ENCODE peak calls at places on chromosomes 1 and 21, in six cellular contexts. One of them, this sample, is unnamed.
A peak's percentile ranks its signal among the peaks of the same experiment; 100 is the strongest.

GRCh38 chr1:220119043-220119512 is 25.1 kb downstream of the IARS2 start:
- DNase-seq in EL: no peak
- DNase-seq in A172: no peak
- DNase-seq in HT1080: no peak
- DNase-seq in activated T-helper 1 cell treated with Interleukin-2 at 50 U/mL for 16 hours: no peak
- DNase-seq in uterus: no peak
- DNase-seq in this sample: no peak

GRCh38 chr21:31316488-31317169 is 27.4 kb downstream of the TIAM1 start:
- DNase-seq in EL: peak; percentile 30
- DNase-seq in A172: peak; percentile 70
- DNase-seq in HT1080: peak; percentile 70
- DNase-seq in activated T-helper 1 cell treated with Interleukin-2 at 50 U/mL for 16 hours: no peak
- DNase-seq in uterus: no peak
- DNase-seq in this sample: no peak

GRCh38 chr21:33394260-33394659 is 9.0 kb upstream of the IFNGR2 start:
- DNase-seq in EL: no peak
- DNase-seq in A172: no peak
- DNase-seq in HT1080: no peak
- DNase-seq in activated T-helper 1 cell treated with Interleukin-2 at 50 U/mL for 16 hours: no peak
- DNase-seq in uterus: no peak
- DNase-seq in this sample: no peak

GRCh38 chr1:233664254-233664653 is 50.3 kb downstream of the KCNK1 start:
- DNase-seq in EL: no peak
- DNase-seq in A172: peak; percentile 33
- DNase-seq in HT1080: no peak
- DNase-seq in activated T-helper 1 cell treated with Interleukin-2 at 50 U/mL for 16 hours: no peak
- DNase-seq in uterus: no peak
- DNase-seq in this sample: no peak

GRCh38 chr1:36520771-36521420 is 38.2 kb upstream of the CSF3R start:
- DNase-seq in EL: no peak
- DNase-seq in A172: no peak
- DNase-seq in HT1080: peak; percentile 24
- DNase-seq in activated T-helper 1 cell treated with Interleukin-2 at 50 U/mL for 16 hours: no peak
- DNase-seq in uterus: no peak
- DNase-seq in this sample: no peak

GRCh38 chr1:169565335-169566271 is 20.7 kb downstream of the F5 start:
- DNase-seq in EL: no peak
- DNase-seq in A172: peak; percentile 15
- DNase-seq in HT1080: no peak
- DNase-seq in activated T-helper 1 cell treated with Interleukin-2 at 50 U/mL for 16 hours: no peak
- DNase-seq in uterus: no peak
- DNase-seq in this sample: no peak

GRCh38 chr1:187096689-187097088 is 267.9 kb downstream of the PLA2G4A start:
- DNase-seq in EL: no peak
- DNase-seq in A172: no peak
- DNase-seq in HT1080: no peak
- DNase-seq in activated T-helper 1 cell treated with Interleukin-2 at 50 U/mL for 16 hours: no peak
- DNase-seq in uterus: no peak
- DNase-seq in this sample: no peak

GRCh38 chr1:216081445-216081844 is 341.8 kb downstream of the USH2A start:
- DNase-seq in EL: no peak
- DNase-seq in A172: no peak
- DNase-seq in HT1080: no peak
- DNase-seq in activated T-helper 1 cell treated with Interleukin-2 at 50 U/mL for 16 hours: no peak
- DNase-seq in uterus: no peak
- DNase-seq in this sample: no peak

GRCh38 chr1:162612606-162613400 is 19.5 kb upstream of the DDR2 start:
- DNase-seq in EL: no peak
- DNase-seq in A172: no peak
- DNase-seq in HT1080: no peak
- DNase-seq in activated T-helper 1 cell treated with Interleukin-2 at 50 U/mL for 16 hours: no peak
- DNase-seq in uterus: peak; percentile 48
- DNase-seq in this sample: no peak

GRCh38 chr1:157494093-157494492 is 58.2 kb downstream of the FCRL5 start:
- DNase-seq in EL: no peak
- DNase-seq in A172: no peak
- DNase-seq in HT1080: no peak
- DNase-seq in activated T-helper 1 cell treated with Interleukin-2 at 50 U/mL for 16 hours: no peak
- DNase-seq in uterus: no peak
- DNase-seq in this sample: no peak

GRCh38 chr1:167629681-167630567 is at the start of gene RCSD1:
- DNase-seq in EL: no peak
- DNase-seq in A172: no peak
- DNase-seq in HT1080: no peak
- DNase-seq in activated T-helper 1 cell treated with Interleukin-2 at 50 U/mL for 16 hours: peak; percentile 44
- DNase-seq in uterus: peak; percentile 23
- DNase-seq in this sample: peak; percentile 45

GRCh38 chr1:23013657-23014056 is 2.0 kb downstream of the TEX46 start:
- DNase-seq in EL: no peak
- DNase-seq in A172: no peak
- DNase-seq in HT1080: peak; percentile 7
- DNase-seq in activated T-helper 1 cell treated with Interleukin-2 at 50 U/mL for 16 hours: no peak
- DNase-seq in uterus: no peak
- DNase-seq in this sample: no peak

GRCh38 chr1:19654386-19654785 is 10.3 kb downstream of the NBL1 start:
- DNase-seq in EL: no peak
- DNase-seq in A172: peak; percentile 19
- DNase-seq in HT1080: peak; percentile 57
- DNase-seq in activated T-helper 1 cell treated with Interleukin-2 at 50 U/mL for 16 hours: no peak
- DNase-seq in uterus: no peak
- DNase-seq in this sample: no peak

GRCh38 chr1:198849108-198849507 is 210.3 kb downstream of the PTPRC start:
- DNase-seq in EL: no peak
- DNase-seq in A172: no peak
- DNase-seq in HT1080: no peak
- DNase-seq in activated T-helper 1 cell treated with Interleukin-2 at 50 U/mL for 16 hours: no peak
- DNase-seq in uterus: no peak
- DNase-seq in this sample: no peak

GRCh38 chr1:23433122-23433521 is 8.6 kb upstream of the TCEA3 start:
- DNase-seq in EL: no peak
- DNase-seq in A172: no peak
- DNase-seq in HT1080: no peak
- DNase-seq in activated T-helper 1 cell treated with Interleukin-2 at 50 U/mL for 16 hours: no peak
- DNase-seq in uterus: no peak
- DNase-seq in this sample: no peak

GRCh38 chr21:40757366-40757765 is 89.6 kb downstream of the DSCAM start:
- DNase-seq in EL: no peak
- DNase-seq in A172: no peak
- DNase-seq in HT1080: no peak
- DNase-seq in activated T-helper 1 cell treated with Interleukin-2 at 50 U/mL for 16 hours: no peak
- DNase-seq in uterus: no peak
- DNase-seq in this sample: no peak

GRCh38 chr1:46133946-46134345 is 1.5 kb upstream of the PIK3R3 start:
- DNase-seq in EL: no peak
- DNase-seq in A172: no peak
- DNase-seq in HT1080: no peak
- DNase-seq in activated T-helper 1 cell treated with Interleukin-2 at 50 U/mL for 16 hours: no peak
- DNase-seq in uterus: no peak
- DNase-seq in this sample: no peak

GRCh38 chr21:27382404-27382803 is 415.5 kb upstream of the ADAMTS5 start:
- DNase-seq in EL: no peak
- DNase-seq in A172: no peak
- DNase-seq in HT1080: peak; percentile 22
- DNase-seq in activated T-helper 1 cell treated with Interleukin-2 at 50 U/mL for 16 hours: no peak
- DNase-seq in uterus: no peak
- DNase-seq in this sample: no peak

GRCh38 chr1:3003941-3004270 is 17.4 kb upstream of the ACTRT2 start:
- DNase-seq in EL: no peak
- DNase-seq in A172: no peak
- DNase-seq in HT1080: no peak
- DNase-seq in activated T-helper 1 cell treated with Interleukin-2 at 50 U/mL for 16 hours: no peak
- DNase-seq in uterus: no peak
- DNase-seq in this sample: no peak

GRCh38 chr1:180642781-180643180 is 11.0 kb downstream of the XPR1 start:
- DNase-seq in EL: no peak
- DNase-seq in A172: no peak
- DNase-seq in HT1080: no peak
- DNase-seq in activated T-helper 1 cell treated with Interleukin-2 at 50 U/mL for 16 hours: no peak
- DNase-seq in uterus: no peak
- DNase-seq in this sample: no peak

GRCh38 chr21:30057108-30057507 is 109.5 kb downstream of the CLDN17 start:
- DNase-seq in EL: no peak
- DNase-seq in A172: no peak
- DNase-seq in HT1080: no peak
- DNase-seq in activated T-helper 1 cell treated with Interleukin-2 at 50 U/mL for 16 hours: no peak
- DNase-seq in uterus: no peak
- DNase-seq in this sample: no peak

GRCh38 chr21:41425954-41426655 is at the start of gene MX1:
- DNase-seq in EL: peak; percentile 89
- DNase-seq in A172: no peak
- DNase-seq in HT1080: peak; percentile 24
- DNase-seq in activated T-helper 1 cell treated with Interleukin-2 at 50 U/mL for 16 hours: peak; percentile 80
- DNase-seq in uterus: peak; percentile 82
- DNase-seq in this sample: peak; percentile 79